ENCODE peak calls at places on chromosomes 12 and 14, in four cellular contexts. R is EH, F is cardiac muscle cell, N is T follicular helper cell. Y is an unnamed sample.

GRCh38 chr14:50389668-50390441 is 6.8 kb downstream of the CDKL1 start:
- DNase-seq in R (no peak), F (no peak), N (no peak), Y (no peak)

GRCh38 chr12:6786416-6787094 is 2.8 kb upstream of the CD4 start:
- DNase-seq in R (no peak), F (no peak), N (peak), Y (no peak)

GRCh38 chr12:23950775-23951391 is 1.4 kb upstream of the SOX5 start:
- DNase-seq in R (peak), F (peak), N (no peak), Y (no peak)

GRCh38 chr14:75257241-75257640 is 21.4 kb upstream of the FOS start:
- DNase-seq in R (no peak), F (no peak), N (no peak), Y (no peak)

GRCh38 chr12:21073822-21074460 is 57.1 kb upstream of the SLCO1B1 start:
- DNase-seq in R (peak), F (no peak), N (no peak), Y (no peak)

GRCh38 chr14:35333797-35334743 is 41.9 kb downstream of the PSMA6 start:
- DNase-seq in R (no peak), F (no peak), N (no peak), Y (no peak)

GRCh38 chr12:92362785-92363184 is 217.1 kb upstream of the BTG1 start:
- DNase-seq in R (no peak), F (no peak), N (no peak), Y (no peak)

GRCh38 chr14:69858801-69859200 is 20.4 kb upstream of the SMOC1 start:
- DNase-seq in R (no peak), F (no peak), N (no peak), Y (no peak)

GRCh38 chr12:104313568-104314241 is 10.2 kb downstream of the EID3 start:
- DNase-seq in R (no peak), F (no peak), N (no peak), Y (no peak)

GRCh38 chr12:60308366-60309000 is 712.7 kb downstream of the SLC16A7 start:
- DNase-seq in R (peak), F (no peak), N (no peak), Y (no peak)

GRCh38 chr14:76486251-76486743 is 110.4 kb downstream of the ESRRB start:
- DNase-seq in R (no peak), F (peak), N (no peak), Y (no peak)

GRCh38 chr12:127054531-127054930 is 1212.4 kb upstream of the TMEM132C start:
- DNase-seq in R (peak), F (no peak), N (no peak), Y (no peak)

GRCh38 chr12:49503674-49504180 is 35.1 kb upstream of the KCNH3 start:
- DNase-seq in R (peak), F (no peak), N (no peak), Y (no peak)

GRCh38 chr12:89878327-89878726 is 169.7 kb upstream of the ATP2B1 start:
- DNase-seq in R (no peak), F (no peak), N (no peak), Y (no peak)

GRCh38 chr14:64040044-64040443 is 187.2 kb downstream of the SYNE2 start:
- DNase-seq in R (peak), F (no peak), N (no peak), Y (no peak)

GRCh38 chr14:104383931-104384775 is 195.4 kb upstream of the C14orf180 start:
- DNase-seq in R (no peak), F (no peak), N (no peak), Y (no peak)

GRCh38 chr14:70254476-70254961 is 65.8 kb upstream of the SLC8A3 start:
- DNase-seq in R (peak), F (peak), N (no peak), Y (no peak)

GRCh38 chr12:65900912-65901672 is 76.8 kb downstream of the HMGA2 start:
- DNase-seq in R (no peak), F (no peak), N (no peak), Y (no peak)

GRCh38 chr14:32078030-32078793 is 1.1 kb downstream of the ARHGAP5 start:
- DNase-seq in R (peak), F (peak), N (no peak), Y (no peak)

GRCh38 chr12:118377891-118378470 is 1.6 kb downstream of the SUDS3 start:
- DNase-seq in R (peak), F (peak), N (peak), Y (peak)

GRCh38 chr14:105255021-105255507 is 6.7 kb downstream of the BTBD6 start:
- DNase-seq in R (peak), F (no peak), N (no peak), Y (no peak)

GRCh38 chr12:4031703-4032291 is 158.6 kb upstream of the PARP11 start:
- DNase-seq in R (peak), F (no peak), N (no peak), Y (no peak)

GRCh38 chr12:78530065-78530765 is 334.4 kb upstream of the SYT1 start:
- DNase-seq in R (no peak), F (no peak), N (no peak), Y (no peak)

GRCh38 chr14:100533647-100534485 is 53.4 kb downstream of the BEGAIN start:
- DNase-seq in R (no peak), F (no peak), N (no peak), Y (no peak)

GRCh38 chr14:92317511-92317910 is 5.5 kb upstream of the SLC24A4 start:
- DNase-seq in R (peak), F (no peak), N (no peak), Y (no peak)

GRCh38 chr12:131832393-131833231 is 4.4 kb downstream of the MMP17 start:
- DNase-seq in R (peak), F (no peak), N (no peak), Y (no peak)

GRCh38 chr12:95836630-95837239 is 22.0 kb upstream of the SNRPF start:
- DNase-seq in R (peak), F (no peak), N (no peak), Y (no peak)

GRCh38 chr14:52801014-52801708 is 9.8 kb upstream of the GNPNAT1 start:
- DNase-seq in R (peak), F (peak), N (no peak), Y (no peak)

Y was measured in T-cell.